ENCODE peak calls at places on chromosomes 13 and 19, in eight cellular contexts. One of them, this sample, is unnamed.

GRCh38 chr13:77113496-77113895 is 86.5 kb upstream of the FBXL3 start:
- DNase-seq in AG10803: peak
- DNase-seq in neural progenitor cell: no peak
- DNase-seq in A549: no peak
- DNase-seq in suprapubic skin: no peak
- DNase-seq in RWPE1: no peak
- DNase-seq in HFFc6: no peak
- DNase-seq in right atrium auricular region: no peak
- DNase-seq in this sample: no peak

GRCh38 chr19:44684892-44685847 is 13.8 kb upstream of the CEACAM16 start:
- DNase-seq in AG10803: peak
- DNase-seq in neural progenitor cell: peak
- DNase-seq in right atrium auricular region: peak
- DNase-seq in A549: peak
- DNase-seq in RWPE1: peak
- DNase-seq in HFFc6: peak
- DNase-seq in suprapubic skin: no peak
- DNase-seq in this sample: peak

GRCh38 chr13:50678464-50679162 is 164.9 kb downstream of the DLEU7 start:
- DNase-seq in AG10803: peak
- DNase-seq in HFFc6: peak
- DNase-seq in suprapubic skin: no peak
- DNase-seq in right atrium auricular region: no peak
- DNase-seq in neural progenitor cell: no peak
- DNase-seq in RWPE1: no peak
- DNase-seq in A549: no peak
- DNase-seq in this sample: no peak

GRCh38 chr13:34750078-34750703 is 191.9 kb upstream of the NBEA start:
- DNase-seq in right atrium auricular region: peak
- DNase-seq in A549: no peak
- DNase-seq in neural progenitor cell: peak
- DNase-seq in AG10803: no peak
- DNase-seq in suprapubic skin: no peak
- DNase-seq in HFFc6: no peak
- DNase-seq in RWPE1: no peak
- DNase-seq in this sample: no peak

GRCh38 chr13:65889368-65889767 is 1340.8 kb downstream of the PCDH9 start:
- DNase-seq in A549: no peak
- DNase-seq in AG10803: peak
- DNase-seq in RWPE1: no peak
- DNase-seq in HFFc6: no peak
- DNase-seq in suprapubic skin: no peak
- DNase-seq in neural progenitor cell: no peak
- DNase-seq in right atrium auricular region: no peak
- DNase-seq in this sample: no peak

GRCh38 chr13:79548886-79549285 is 67.9 kb downstream of the NDFIP2 start:
- DNase-seq in suprapubic skin: no peak
- DNase-seq in AG10803: peak
- DNase-seq in neural progenitor cell: no peak
- DNase-seq in A549: no peak
- DNase-seq in RWPE1: no peak
- DNase-seq in HFFc6: peak
- DNase-seq in right atrium auricular region: no peak
- DNase-seq in this sample: no peak

GRCh38 chr13:112997188-112998135 is 28.4 kb downstream of the MCF2L start:
- DNase-seq in A549: no peak
- DNase-seq in HFFc6: no peak
- DNase-seq in RWPE1: no peak
- DNase-seq in right atrium auricular region: no peak
- DNase-seq in neural progenitor cell: no peak
- DNase-seq in AG10803: no peak
- DNase-seq in suprapubic skin: no peak
- DNase-seq in this sample: no peak

GRCh38 chr13:37326319-37326718 is 220.9 kb upstream of the CSNK1A1L start:
- DNase-seq in A549: no peak
- DNase-seq in right atrium auricular region: no peak
- DNase-seq in AG10803: peak
- DNase-seq in RWPE1: no peak
- DNase-seq in HFFc6: no peak
- DNase-seq in suprapubic skin: no peak
- DNase-seq in neural progenitor cell: no peak
- DNase-seq in this sample: no peak

GRCh38 chr13:31046711-31047279 is 114.3 kb downstream of the TEX26 start:
- DNase-seq in suprapubic skin: peak
- DNase-seq in AG10803: no peak
- DNase-seq in HFFc6: no peak
- DNase-seq in A549: no peak
- DNase-seq in RWPE1: no peak
- DNase-seq in neural progenitor cell: peak
- DNase-seq in right atrium auricular region: no peak
- DNase-seq in this sample: no peak

GRCh38 chr13:43880930-43881329 is 1.2 kb downstream of the LACC1 start:
- DNase-seq in AG10803: peak
- DNase-seq in right atrium auricular region: no peak
- DNase-seq in suprapubic skin: no peak
- DNase-seq in RWPE1: no peak
- DNase-seq in neural progenitor cell: no peak
- DNase-seq in HFFc6: no peak
- DNase-seq in A549: no peak
- DNase-seq in this sample: no peak

GRCh38 chr13:23658929-23659541 is 88.8 kb downstream of the TNFRSF19 start:
- DNase-seq in right atrium auricular region: no peak
- DNase-seq in HFFc6: no peak
- DNase-seq in A549: no peak
- DNase-seq in neural progenitor cell: no peak
- DNase-seq in suprapubic skin: no peak
- DNase-seq in RWPE1: no peak
- DNase-seq in AG10803: no peak
- DNase-seq in this sample: no peak

GRCh38 chr19:8261347-8261746 is 46.8 kb downstream of the CD320 start:
- DNase-seq in HFFc6: no peak
- DNase-seq in RWPE1: no peak
- DNase-seq in suprapubic skin: no peak
- DNase-seq in A549: no peak
- DNase-seq in neural progenitor cell: no peak
- DNase-seq in right atrium auricular region: no peak
- DNase-seq in AG10803: no peak
- DNase-seq in this sample: no peak

GRCh38 chr13:24341439-24341838 is 32.1 kb downstream of the C1QTNF9 start:
- DNase-seq in A549: no peak
- DNase-seq in RWPE1: no peak
- DNase-seq in right atrium auricular region: no peak
- DNase-seq in neural progenitor cell: no peak
- DNase-seq in suprapubic skin: no peak
- DNase-seq in AG10803: peak
- DNase-seq in HFFc6: peak
- DNase-seq in this sample: no peak

GRCh38 chr19:46737275-46737654 is 8.6 kb upstream of the FKRP start:
- DNase-seq in right atrium auricular region: no peak
- DNase-seq in AG10803: no peak
- DNase-seq in A549: no peak
- DNase-seq in suprapubic skin: no peak
- DNase-seq in RWPE1: no peak
- DNase-seq in neural progenitor cell: no peak
- DNase-seq in HFFc6: no peak
- DNase-seq in this sample: no peak

GRCh38 chr13:28031220-28031903 is 42.9 kb upstream of the URAD start:
- DNase-seq in suprapubic skin: no peak
- DNase-seq in RWPE1: no peak
- DNase-seq in right atrium auricular region: no peak
- DNase-seq in HFFc6: no peak
- DNase-seq in AG10803: no peak
- DNase-seq in A549: no peak
- DNase-seq in neural progenitor cell: no peak
- DNase-seq in this sample: no peak

GRCh38 chr19:19444694-19445155 is 39.2 kb downstream of the GATAD2A start:
- DNase-seq in RWPE1: no peak
- DNase-seq in A549: no peak
- DNase-seq in AG10803: peak
- DNase-seq in right atrium auricular region: no peak
- DNase-seq in suprapubic skin: no peak
- DNase-seq in neural progenitor cell: no peak
- DNase-seq in HFFc6: peak
- DNase-seq in this sample: no peak

GRCh38 chr19:13026478-13026999 is 31.3 kb downstream of the NFIX start:
- DNase-seq in HFFc6: peak
- DNase-seq in neural progenitor cell: no peak
- DNase-seq in right atrium auricular region: no peak
- DNase-seq in suprapubic skin: no peak
- DNase-seq in RWPE1: no peak
- DNase-seq in AG10803: peak
- DNase-seq in A549: no peak
- DNase-seq in this sample: no peak

GRCh38 chr19:13172335-13173128 is 22.3 kb downstream of the IER2 start:
- DNase-seq in A549: peak
- DNase-seq in HFFc6: peak
- DNase-seq in RWPE1: peak
- DNase-seq in AG10803: peak
- DNase-seq in right atrium auricular region: peak
- DNase-seq in neural progenitor cell: no peak
- DNase-seq in suprapubic skin: peak
- DNase-seq in this sample: peak

GRCh38 chr19:58477871-58478270 is 1.7 kb downstream of the ZNF446 start:
- DNase-seq in neural progenitor cell: no peak
- DNase-seq in RWPE1: no peak
- DNase-seq in HFFc6: no peak
- DNase-seq in A549: no peak
- DNase-seq in AG10803: no peak
- DNase-seq in suprapubic skin: no peak
- DNase-seq in right atrium auricular region: no peak
- DNase-seq in this sample: no peak

GRCh38 chr13:74966814-74967213 is 515.2 kb downstream of the TBC1D4 start:
- DNase-seq in AG10803: peak
- DNase-seq in A549: no peak
- DNase-seq in RWPE1: no peak
- DNase-seq in right atrium auricular region: no peak
- DNase-seq in HFFc6: no peak
- DNase-seq in suprapubic skin: no peak
- DNase-seq in neural progenitor cell: peak
- DNase-seq in this sample: no peak

GRCh38 chr13:26978081-26978860 is 193.3 kb downstream of the USP12 start:
- DNase-seq in suprapubic skin: no peak
- DNase-seq in neural progenitor cell: no peak
- DNase-seq in RWPE1: no peak
- DNase-seq in AG10803: no peak
- DNase-seq in A549: no peak
- DNase-seq in HFFc6: no peak
- DNase-seq in right atrium auricular region: no peak
- DNase-seq in this sample: no peak

DNA sequence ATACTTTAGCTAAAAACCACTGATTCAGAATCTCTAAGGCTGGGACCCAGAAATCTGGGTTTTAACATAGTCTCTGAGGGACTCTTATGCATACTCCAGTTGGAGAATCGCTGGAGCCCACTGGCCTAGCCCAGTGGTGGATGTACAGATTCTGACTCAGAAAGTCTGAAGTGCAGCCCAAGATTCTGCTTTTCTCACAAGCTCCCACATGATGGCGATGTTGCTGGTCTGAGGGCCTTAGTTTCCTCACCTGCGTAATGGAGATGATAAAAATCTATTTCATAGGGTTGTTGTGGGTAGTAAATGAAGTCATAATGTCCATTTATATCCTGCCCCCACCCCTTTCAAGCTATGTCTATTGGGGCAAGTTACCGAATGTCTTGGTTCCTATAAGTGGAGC is 7.7 kb upstream of the CDADC1 start:
- DNase-seq in neural progenitor cell: peak
- DNase-seq in AG10803: no peak
- DNase-seq in A549: no peak
- DNase-seq in RWPE1: peak
- DNase-seq in HFFc6: peak
- DNase-seq in suprapubic skin: no peak
- DNase-seq in right atrium auricular region: no peak
- DNase-seq in this sample: no peak
- TF ChIP-seq CTCF in neural progenitor cell: peak
- TF ChIP-seq CTCF in AG10803: peak
- TF ChIP-seq CTCF in A549: peak
- TF ChIP-seq CTCF in RWPE1: peak
- TF ChIP-seq CTCF in HFFc6: peak
- TF ChIP-seq CTCF in suprapubic skin: no peak
- TF ChIP-seq CTCF in right atrium auricular region: peak
- TF ChIP-seq CTCF in this sample: no peak

GRCh38 chr19:49817964-49818690 is at the start of gene MED25:
- DNase-seq in AG10803: peak
- DNase-seq in neural progenitor cell: peak
- DNase-seq in A549: peak
- DNase-seq in RWPE1: peak
- DNase-seq in HFFc6: peak
- DNase-seq in right atrium auricular region: peak
- DNase-seq in suprapubic skin: peak
- DNase-seq in this sample: peak
- TF ChIP-seq CTCF in AG10803: no peak
- TF ChIP-seq CTCF in neural progenitor cell: peak
- TF ChIP-seq CTCF in A549: no peak
- TF ChIP-seq CTCF in RWPE1: no peak
- TF ChIP-seq CTCF in HFFc6: peak
- TF ChIP-seq CTCF in right atrium auricular region: no peak
- TF ChIP-seq CTCF in suprapubic skin: peak
- TF ChIP-seq CTCF in this sample: peak

GRCh38 chr13:106033634-106034033 is 501.8 kb downstream of the EFNB2 start:
- DNase-seq in HFFc6: peak
- DNase-seq in suprapubic skin: no peak
- DNase-seq in neural progenitor cell: no peak
- DNase-seq in A549: peak
- DNase-seq in AG10803: peak
- DNase-seq in RWPE1: peak
- DNase-seq in right atrium auricular region: no peak
- DNase-seq in this sample: no peak
- TF ChIP-seq CTCF in HFFc6: peak
- TF ChIP-seq CTCF in suprapubic skin: no peak
- TF ChIP-seq CTCF in neural progenitor cell: peak
- TF ChIP-seq CTCF in A549: no peak
- TF ChIP-seq CTCF in AG10803: peak
- TF ChIP-seq CTCF in RWPE1: no peak
- TF ChIP-seq CTCF in right atrium auricular region: no peak
- TF ChIP-seq CTCF in this sample: peak

DNA sequence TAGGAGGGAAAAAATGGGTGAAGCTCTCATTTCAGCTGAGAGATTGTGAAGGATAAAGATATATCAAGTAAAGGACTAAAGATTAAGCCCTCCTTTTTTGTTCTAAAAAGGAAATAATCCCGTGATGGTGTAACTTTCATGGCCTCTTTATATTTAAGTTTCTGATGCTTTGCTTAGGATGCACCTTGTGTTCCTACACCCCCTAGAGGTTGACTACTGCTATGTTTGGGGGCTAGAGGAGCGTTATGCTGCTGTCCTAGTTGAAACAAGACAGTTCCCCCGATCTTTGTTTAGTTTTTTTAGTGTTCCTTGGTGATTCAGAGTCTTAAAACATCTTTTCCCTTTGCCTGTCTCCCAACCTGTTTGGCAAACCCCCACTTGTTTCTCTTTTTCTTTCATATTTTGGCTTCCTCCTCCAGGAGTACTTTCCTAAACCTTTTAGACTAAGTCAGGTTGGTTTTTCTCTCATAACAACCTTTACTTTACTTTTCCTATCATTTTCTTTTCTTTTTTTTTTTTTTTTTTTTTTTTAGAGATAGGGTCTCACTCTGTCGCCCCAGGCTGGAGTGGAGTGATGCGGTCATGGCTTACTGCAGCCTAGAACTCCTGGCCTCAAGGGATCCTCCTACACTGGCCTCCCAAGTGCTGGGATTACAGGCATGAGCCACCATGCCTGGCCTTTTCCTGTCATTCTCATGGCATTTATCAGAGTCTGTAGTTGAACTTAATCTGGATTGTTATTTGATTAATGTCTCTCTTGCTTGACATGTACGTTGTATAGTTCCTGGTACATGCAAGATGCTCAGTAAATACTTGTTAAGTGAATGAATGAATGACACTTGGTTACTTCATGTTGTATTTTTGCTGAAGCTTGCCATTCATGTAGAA is 2.8 kb downstream of the UBA2 start:
- DNase-seq in AG10803: peak
- DNase-seq in suprapubic skin: no peak
- DNase-seq in right atrium auricular region: no peak
- DNase-seq in A549: peak
- DNase-seq in RWPE1: peak
- DNase-seq in HFFc6: peak
- DNase-seq in neural progenitor cell: peak
- DNase-seq in this sample: no peak
- TF ChIP-seq CTCF in AG10803: peak
- TF ChIP-seq CTCF in suprapubic skin: peak
- TF ChIP-seq CTCF in right atrium auricular region: peak
- TF ChIP-seq CTCF in A549: peak
- TF ChIP-seq CTCF in RWPE1: peak
- TF ChIP-seq CTCF in HFFc6: peak
- TF ChIP-seq CTCF in neural progenitor cell: peak
- TF ChIP-seq CTCF in this sample: peak